ENCODE peak calls at places on chromosomes 5 and 9, in seven cellular contexts. S is type B pancreatic cell; X is CD8-positive, alpha-beta T cell; U is sigmoid colon; G is psoas muscle; E is BJ; J is Peyer's patch. L is an unnamed sample.

GRCh38 chr5:160926428-160926827 is 74.4 kb upstream of the ATP10B start:
- DNase-seq in S (no peak), X (no peak), U (no peak), G (no peak), E (no peak), J (peak), L (no peak)

GRCh38 chr5:111511174-111512025 is 935 bp downstream of the STARD4 start:
- DNase-seq in S (no peak), X (no peak), U (no peak), G (no peak), E (no peak), J (no peak), L (peak)

GRCh38 chr9:124495105-124496074 is 11.8 kb downstream of the NR5A1 start:
- DNase-seq in S (no peak), X (no peak), U (no peak), G (no peak), E (no peak), J (no peak), L (no peak)

GRCh38 chr5:140642718-140643117 is 3.5 kb downstream of the TMCO6 start:
- DNase-seq in S (no peak), X (no peak), U (no peak), G (no peak), E (no peak), J (no peak), L (no peak)

GRCh38 chr5:94690778-94691177 is 72.3 kb downstream of the SLF1 start:
- DNase-seq in S (no peak), X (no peak), U (no peak), G (no peak), E (no peak), J (no peak), L (no peak)

GRCh38 chr5:88787856-88788255 is 95.1 kb downstream of the MEF2C start:
- DNase-seq in S (no peak), X (no peak), U (no peak), G (no peak), E (no peak), J (no peak), L (no peak)

GRCh38 chr5:147169399-147169798 is 65.4 kb upstream of the STK32A start:
- DNase-seq in S (no peak), X (no peak), U (no peak), G (no peak), E (no peak), J (peak), L (no peak)

GRCh38 chr9:120324996-120325642 is 254.8 kb downstream of the CDK5RAP2 start:
- DNase-seq in S (no peak), X (no peak), U (no peak), G (no peak), E (no peak), J (no peak), L (no peak)

GRCh38 chr9:103319979-103320378 is 324.8 kb downstream of the CYLC2 start:
- DNase-seq in S (no peak), X (no peak), U (no peak), G (no peak), E (no peak), J (no peak), L (no peak)

GRCh38 chr9:83537331-83538171 is 650 bp downstream of the FRMD3 start:
- DNase-seq in S (no peak), X (no peak), U (no peak), G (no peak), E (no peak), J (no peak), L (no peak)

GRCh38 chr5:109964136-109964535 is 274.4 kb downstream of the MAN2A1 start:
- DNase-seq in S (no peak), X (no peak), U (no peak), G (no peak), E (no peak), J (no peak), L (no peak)

GRCh38 chr9:80485420-80485819 is 913.7 kb downstream of the TLE4 start:
- DNase-seq in S (no peak), X (no peak), U (no peak), G (no peak), E (no peak), J (no peak), L (no peak)

GRCh38 chr9:126000256-126000655 is 253.1 kb downstream of the PBX3 start:
- DNase-seq in S (no peak), X (no peak), U (peak), G (no peak), E (no peak), J (no peak), L (no peak)

GRCh38 chr5:178440163-178440545 is 150.0 kb downstream of the COL23A1 start:
- DNase-seq in S (peak), X (no peak), U (peak), G (no peak), E (no peak), J (peak), L (no peak)

GRCh38 chr5:33894566-33894965 is 2.8 kb upstream of the ADAMTS12 start:
- DNase-seq in S (no peak), X (no peak), U (no peak), G (no peak), E (no peak), J (no peak), L (no peak)

GRCh38 chr5:122141751-122142150 is 12.4 kb downstream of the ZNF474 start:
- DNase-seq in S (no peak), X (no peak), U (no peak), G (no peak), E (no peak), J (no peak), L (no peak)

GRCh38 chr5:116908537-116908936 is 333.9 kb upstream of the SEMA6A start:
- DNase-seq in S (no peak), X (no peak), U (no peak), G (no peak), E (no peak), J (no peak), L (no peak)

GRCh38 chr5:55480781-55481180 is 54.0 kb downstream of the PLPP1 start:
- DNase-seq in S (no peak), X (no peak), U (no peak), G (no peak), E (no peak), J (no peak), L (no peak)

GRCh38 chr5:73615085-73615484 is 10.9 kb upstream of the ARHGEF28 start:
- DNase-seq in S (no peak), X (no peak), U (no peak), G (no peak), E (no peak), J (peak), L (no peak)

GRCh38 chr5:147780924-147781530 is 1.5 kb downstream of the JAKMIP2 start:
- DNase-seq in S (no peak), X (no peak), U (no peak), G (no peak), E (no peak), J (no peak), L (no peak)

GRCh38 chr9:75265525-75265972 is 177.2 kb downstream of the OSTF1 start:
- DNase-seq in S (no peak), X (peak), U (no peak), G (peak), E (no peak), J (peak), L (peak)

GRCh38 chr5:135488727-135489465 is 36.7 kb upstream of the TIFAB start:
- DNase-seq in S (peak), X (no peak), U (no peak), G (no peak), E (peak), J (no peak), L (peak)

GRCh38 chr9:135370411-135371375 is 108.9 kb upstream of the PPP1R26 start:
- DNase-seq in S (no peak), X (no peak), U (no peak), G (no peak), E (no peak), J (no peak), L (no peak)

GRCh38 chr5:136007271-136007670 is 21.5 kb upstream of the TGFBI start:
- DNase-seq in S (no peak), X (no peak), U (no peak), G (no peak), E (no peak), J (no peak), L (no peak)

GRCh38 chr9:127083598-127083997 is 38.8 kb downstream of the ANGPTL2 start:
- DNase-seq in S (peak), X (no peak), U (peak), G (no peak), E (no peak), J (peak), L (no peak)

GRCh38 chr5:103513696-103514095 is 48.9 kb downstream of the NUDT12 start:
- DNase-seq in S (no peak), X (no peak), U (no peak), G (no peak), E (no peak), J (no peak), L (no peak)

GRCh38 chr5:76601470-76601869 is 21.7 kb downstream of the F2RL2 start:
- DNase-seq in S (no peak), X (no peak), U (no peak), G (no peak), E (no peak), J (peak), L (peak)

GRCh38 chr5:159112436-159112835 is 12.7 kb upstream of the EBF1 start:
- DNase-seq in S (no peak), X (no peak), U (no peak), G (no peak), E (no peak), J (no peak), L (no peak)

GRCh38 chr5:16886366-16886736 is 49.7 kb downstream of the MYO10 start:
- DNase-seq in S (no peak), X (no peak), U (no peak), G (no peak), E (no peak), J (no peak), L (no peak)

GRCh38 chr5:33441241-33441844 is 578 bp downstream of the TARS1 start:
- DNase-seq in S (no peak), X (no peak), U (no peak), G (no peak), E (no peak), J (peak), L (peak)

GRCh38 chr5:124877501-124878146 is 131.2 kb upstream of the ZNF608 start:
- DNase-seq in S (no peak), X (no peak), U (no peak), G (no peak), E (no peak), J (no peak), L (no peak)

GRCh38 chr5:103037673-103038455 is 82.1 kb downstream of the GIN1 start:
- DNase-seq in S (no peak), X (no peak), U (no peak), G (no peak), E (no peak), J (no peak), L (no peak)

GRCh38 chr9:129983891-129984290 is 59.1 kb downstream of the FNBP1 start:
- DNase-seq in S (no peak), X (no peak), U (peak), G (no peak), E (no peak), J (no peak), L (no peak)

GRCh38 chr9:37760416-37761165 is 7.0 kb downstream of the TRMT10B start:
- DNase-seq in S (no peak), X (no peak), U (no peak), G (no peak), E (no peak), J (no peak), L (no peak)

GRCh38 chr5:69527128-69527745 is 32.8 kb upstream of the GTF2H2C start:
- DNase-seq in S (no peak), X (no peak), U (no peak), G (no peak), E (no peak), J (no peak), L (no peak)

GRCh38 chr9:91817493-91818225 is 132.4 kb downstream of the ROR2 start:
- DNase-seq in S (no peak), X (no peak), U (peak), G (no peak), E (peak), J (no peak), L (no peak)

GRCh38 chr5:173825215-173825865 is 62.8 kb upstream of the CPEB4 start:
- DNase-seq in S (no peak), X (no peak), U (no peak), G (peak), E (no peak), J (no peak), L (no peak)

GRCh38 chr9:71683598-71684235 is 84.6 kb downstream of the CEMIP2 start:
- DNase-seq in S (no peak), X (no peak), U (no peak), G (no peak), E (no peak), J (no peak), L (no peak)
- TF ChIP-seq CTCF in S (peak), X (no peak), U (no peak), G (no peak), E (peak), J (peak), L (no peak)

GRCh38 chr5:176401281-176402205 is 13.0 kb downstream of the HIGD2A start:
- DNase-seq in S (no peak), X (no peak), U (peak), G (no peak), E (no peak), J (no peak), L (no peak)
- TF ChIP-seq CTCF in S (no peak), X (no peak), U (no peak), G (no peak), E (no peak), J (no peak), L (no peak)

DNA sequence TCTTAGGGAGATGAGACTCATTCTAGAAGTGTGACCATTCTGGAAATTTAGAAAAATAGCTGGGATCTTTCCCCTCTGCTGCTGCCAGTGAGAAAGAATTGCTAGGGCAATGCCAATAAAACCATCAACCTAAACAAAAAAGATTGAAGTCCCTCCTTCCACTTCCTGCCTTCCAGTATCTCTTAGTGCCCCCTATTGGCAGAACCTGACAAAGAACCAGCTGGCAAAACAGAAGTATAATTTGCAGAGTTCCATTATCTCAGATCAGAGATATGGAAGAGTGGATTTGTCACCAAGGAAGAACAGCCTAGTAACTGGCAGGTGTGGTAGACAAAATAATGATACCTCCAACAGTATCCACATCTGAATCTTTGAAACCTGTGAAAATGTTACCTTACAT is 13.8 kb upstream of the PLCXD3 start:
- DNase-seq in S (no peak), X (no peak), U (no peak), G (no peak), E (no peak), J (no peak), L (no peak)
- TF ChIP-seq CTCF in S (peak), X (no peak), U (no peak), G (no peak), E (peak), J (peak), L (peak)

GRCh38 chr9:32351845-32352244 is 32.6 kb upstream of the ACO1 start:
- DNase-seq in S (no peak), X (no peak), U (no peak), G (no peak), E (no peak), J (no peak), L (no peak)
- TF ChIP-seq CTCF in S (peak), X (no peak), U (no peak), G (no peak), E (peak), J (no peak), L (no peak)

GRCh38 chr5:155512302-155512701 is 498.7 kb downstream of the KIF4B start:
- DNase-seq in S (no peak), X (no peak), U (no peak), G (no peak), E (no peak), J (no peak), L (no peak)
- TF ChIP-seq CTCF in S (no peak), X (no peak), U (no peak), G (no peak), E (no peak), J (no peak), L (no peak)

GRCh38 chr5:172389578-172390112 is 64.7 kb downstream of the SH3PXD2B start:
- DNase-seq in S (no peak), X (no peak), U (no peak), G (no peak), E (no peak), J (no peak), L (no peak)
- TF ChIP-seq CTCF in S (peak), X (no peak), U (no peak), G (no peak), E (no peak), J (peak), L (no peak)